ENCODE peak calls at places on chromosomes 5 and 9, in five cellular contexts. D is ovary; G is naive thymus-derived CD4-positive, alpha-beta T cell; Q is iPS DF 6.9; L is fibroblast of lung. C is an unnamed sample. For H3K4me1 and H3K27me3, the result is how much of the 10 kb centered on the place peaks cover.

GRCh38 chr5:170389250-170389902 is at the start of gene KCNMB1:
- DNase-seq in D (no peak), G (no peak), Q (no peak), L (no peak), C (no peak)

GRCh38 chr5:3671366-3671765 is 75.7 kb downstream of the IRX1 start:
- DNase-seq in D (no peak), G (no peak), Q (no peak), L (no peak), C (no peak)

GRCh38 chr9:4167040-4167671 is 132.7 kb downstream of the GLIS3 start:
- DNase-seq in D (no peak), G (no peak), Q (no peak), L (peak), C (no peak)

GRCh38 chr9:129458663-129459549 is 162.0 kb downstream of the C9orf50 start:
- DNase-seq in D (peak), G (peak), Q (no peak), L (no peak), C (no peak)

GRCh38 chr9:124256517-124257069 is 1.2 kb upstream of the NEK6 start:
- DNase-seq in D (no peak), G (no peak), Q (no peak), L (peak), C (peak)

GRCh38 chr5:153147891-153148623 is 342.4 kb upstream of the GRIA1 start:
- DNase-seq in D (no peak), G (no peak), Q (peak), L (peak), C (no peak)

GRCh38 chr9:122223435-122223834 is 5.3 kb downstream of the LHX6 start:
- DNase-seq in D (no peak), G (no peak), Q (no peak), L (no peak), C (no peak)

GRCh38 chr9:28056006-28056405 is 482.7 kb upstream of the C9orf72 start:
- DNase-seq in D (no peak), G (no peak), Q (no peak), L (no peak), C (no peak)

GRCh38 chr5:65722575-65723424 is 795 bp downstream of the NLN start:
- DNase-seq in D (peak), G (no peak), Q (no peak), L (peak), C (peak)

GRCh38 chr9:115633099-115633498 is 515.1 kb upstream of the TNC start:
- DNase-seq in D (no peak), G (no peak), Q (no peak), L (peak), C (no peak)

GRCh38 chr5:172868924-172869565 is 35.0 kb downstream of the ERGIC1 start:
- DNase-seq in D (peak), G (no peak), Q (no peak), L (peak), C (peak)

GRCh38 chr5:1006656-1007071 is 1.9 kb upstream of the NKD2 start:
- DNase-seq in D (peak), G (peak), Q (no peak), L (no peak), C (no peak)

GRCh38 chr5:98750693-98751092 is 22.8 kb upstream of the RGMB start:
- DNase-seq in D (no peak), G (no peak), Q (no peak), L (no peak), C (peak)

GRCh38 chr5:178651046-178651810 is 24.4 kb upstream of the CLK4 start:
- DNase-seq in D (no peak), G (no peak), Q (no peak), L (peak), C (no peak)

GRCh38 chr5:7017004-7017770 is 304.0 kb downstream of the TENT4A start:
- DNase-seq in D (no peak), G (no peak), Q (no peak), L (no peak), C (no peak)

GRCh38 chr5:179306191-179307005 is 38.9 kb downstream of the ADAMTS2 start:
- DNase-seq in D (no peak), G (no peak), Q (no peak), L (no peak), C (no peak)

GRCh38 chr5:52504584-52505240 is 283.0 kb upstream of the ITGA1 start:
- DNase-seq in D (no peak), G (no peak), Q (no peak), L (no peak), C (no peak)

GRCh38 chr9:32394381-32395049 is 10.1 kb downstream of the ACO1 start:
- DNase-seq in D (no peak), G (no peak), Q (no peak), L (peak), C (peak)

GRCh38 chr9:81861644-81862043 is 66.6 kb upstream of the SPATA31D4 start:
- DNase-seq in D (no peak), G (no peak), Q (no peak), L (peak), C (no peak)

GRCh38 chr5:157670662-157671591 is at the start of gene C5orf52:
- DNase-seq in D (peak), G (peak), Q (no peak), L (peak), C (peak)

GRCh38 chr5:38556599-38557308 is at the start of gene LIFR:
- DNase-seq in D (peak), G (peak), Q (no peak), L (peak), C (peak)

DNA sequence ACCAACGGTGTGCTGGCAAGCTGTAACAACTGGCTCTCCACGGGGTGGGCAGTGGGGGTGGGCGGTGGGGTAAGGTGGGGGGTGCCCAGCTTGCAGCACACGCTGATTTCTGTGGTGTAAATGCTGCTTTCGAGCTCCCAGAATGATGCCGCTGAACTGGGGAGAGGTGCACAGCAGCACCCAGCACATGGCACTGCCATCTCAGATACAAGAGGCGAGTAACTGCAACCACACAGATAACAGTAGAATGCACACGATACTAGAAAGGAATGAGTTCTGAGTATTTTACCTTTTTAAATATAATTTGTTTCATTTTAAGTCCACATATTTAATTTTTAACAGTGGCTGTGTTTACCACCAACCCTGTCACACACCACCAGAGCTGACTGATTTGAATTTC is 87.9 kb downstream of the SEMA4D start:
- DNase-seq in D (no peak), G (no peak), Q (no peak), L (no peak), C (no peak)
- H3K4me1 ChIP-seq in D (under half), G (half or more), Q (under half), L (under half), C (under half)

DNA sequence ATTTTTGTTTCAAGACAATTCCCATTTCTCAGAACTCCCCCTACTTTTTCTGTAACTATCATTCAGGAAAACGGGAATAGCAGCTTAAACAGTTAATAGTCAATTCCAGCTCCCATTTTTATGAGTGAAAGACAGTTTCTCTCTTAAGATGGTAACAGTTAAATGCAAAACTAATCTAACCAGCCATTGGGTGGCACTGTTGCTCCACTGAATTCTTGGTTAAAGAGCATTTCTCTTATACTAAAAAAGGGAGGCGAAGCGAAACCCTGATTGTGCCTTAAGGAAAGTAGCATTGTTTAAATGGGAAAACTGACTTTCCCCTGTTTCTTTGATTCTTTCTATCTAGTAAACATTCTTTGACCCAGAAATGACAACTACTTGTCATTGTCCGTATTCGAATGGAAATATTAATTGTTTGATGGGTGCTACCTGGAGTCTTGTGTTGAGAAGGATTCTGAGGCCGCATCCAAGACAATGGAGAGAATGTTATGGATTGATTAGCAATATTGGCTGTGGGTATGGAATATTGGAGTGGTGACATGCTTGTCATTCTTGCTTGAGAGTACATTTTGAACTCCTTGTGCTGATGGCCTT is 507.8 kb downstream of the MAT2B start:
- DNase-seq in D (peak), G (peak), Q (peak), L (peak), C (peak)
- H3K27ac ChIP-seq in D (no peak), G (no peak), Q (no peak), L (no peak), C (peak)

GRCh38 chr5:176740131-176740701 is 70.1 kb upstream of the UNC5A start:
- DNase-seq in D (no peak), G (peak), Q (no peak), L (no peak), C (no peak)
- H3K27me3 ChIP-seq in D (under half), G (under half), Q (under half), L (half or more), C (under half)

DNA sequence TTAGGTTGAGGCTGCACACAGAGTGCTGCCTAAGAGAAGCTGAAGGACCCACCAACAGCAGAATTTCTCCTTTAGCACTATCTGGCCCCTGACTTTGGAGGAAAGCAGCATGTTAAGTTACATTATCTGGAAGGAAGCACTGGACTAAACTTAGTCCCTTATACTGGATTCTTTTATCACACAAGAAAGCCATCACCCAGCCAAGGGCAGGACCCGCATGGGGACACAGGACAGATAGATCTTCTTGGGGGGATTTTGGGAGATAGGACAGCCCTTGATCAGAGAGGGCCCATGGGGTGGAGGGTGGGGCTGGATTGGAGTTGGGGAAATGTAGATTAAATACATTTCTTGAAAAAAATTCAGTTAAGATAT is 14.4 kb downstream of the ANKRD33B start:
- DNase-seq in D (no peak), G (peak), Q (no peak), L (no peak), C (no peak)
- H3K4me1 ChIP-seq in D (under half), G (under half), Q (under half), L (under half), C (under half)

GRCh38 chr9:133836001-133836758 is 98.0 kb upstream of the SARDH start:
- DNase-seq in D (no peak), G (no peak), Q (no peak), L (no peak), C (no peak)
- H3K27ac ChIP-seq in D (no peak), G (no peak), Q (no peak), L (no peak), C (no peak)

GRCh38 chr5:132776932-132777208 is 169 bp downstream of the SEPTIN8 start:
- DNase-seq in D (no peak), G (peak), Q (no peak), L (no peak), C (no peak)
- H3K27me3 ChIP-seq in D (under half), G (under half), Q (under half), L (under half), C (under half)

GRCh38 chr5:159207616-159208507 is 1.5 kb downstream of the RNF145 start:
- DNase-seq in D (peak), G (peak), Q (no peak), L (peak), C (peak)

GRCh38 chr5:159206368-159206767 is 3.0 kb downstream of the RNF145 start:
- DNase-seq in D (no peak), G (no peak), Q (no peak), L (no peak), C (peak)

GRCh38 chr5:159207222-159207615 is 2.1 kb downstream of the RNF145 start:
- DNase-seq in D (no peak), G (no peak), Q (no peak), L (no peak), C (no peak)

GRCh38 chr5:159208508-159209437 is 580 bp downstream of the RNF145 start:
- DNase-seq in D (peak), G (peak), Q (no peak), L (peak), C (peak)

GRCh38 chr5:159206818-159207217 is 2.5 kb downstream of the RNF145 start:
- DNase-seq in D (no peak), G (no peak), Q (no peak), L (peak), C (peak)
- H3K4me1 ChIP-seq in D (under half), G (under half), Q (under half), L (under half), C (under half)

DNA sequence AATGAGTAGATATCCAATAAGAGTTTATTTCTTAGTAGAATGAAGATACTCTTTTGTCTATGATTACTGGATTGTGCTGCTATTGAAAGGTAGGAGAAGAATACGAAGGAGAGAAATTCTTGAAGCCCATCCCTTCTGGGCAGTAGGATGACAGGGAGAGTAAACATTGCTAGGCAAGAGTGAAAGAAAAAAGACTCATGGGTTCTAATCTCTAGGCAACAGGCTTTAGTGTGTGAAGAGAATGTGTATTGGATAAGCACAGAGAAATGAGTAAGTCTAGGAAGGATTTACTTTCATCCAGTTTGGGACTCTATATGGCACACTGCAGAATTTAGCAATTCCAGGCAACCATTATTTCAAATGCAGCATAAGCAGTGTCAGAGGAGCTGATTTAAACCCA is 216.0 kb downstream of the GABRG2 start:
- DNase-seq in D (no peak), G (no peak), Q (no peak), L (no peak), C (no peak)
- H3K27ac ChIP-seq in D (no peak), G (no peak), Q (no peak), L (no peak), C (no peak)

GRCh38 chr5:83387041-83387440 is 84.5 kb upstream of the VCAN start:
- DNase-seq in D (no peak), G (no peak), Q (no peak), L (no peak), C (no peak)

GRCh38 chr5:83388608-83389007 is 82.9 kb upstream of the VCAN start:
- DNase-seq in D (no peak), G (no peak), Q (no peak), L (peak), C (no peak)

DNA sequence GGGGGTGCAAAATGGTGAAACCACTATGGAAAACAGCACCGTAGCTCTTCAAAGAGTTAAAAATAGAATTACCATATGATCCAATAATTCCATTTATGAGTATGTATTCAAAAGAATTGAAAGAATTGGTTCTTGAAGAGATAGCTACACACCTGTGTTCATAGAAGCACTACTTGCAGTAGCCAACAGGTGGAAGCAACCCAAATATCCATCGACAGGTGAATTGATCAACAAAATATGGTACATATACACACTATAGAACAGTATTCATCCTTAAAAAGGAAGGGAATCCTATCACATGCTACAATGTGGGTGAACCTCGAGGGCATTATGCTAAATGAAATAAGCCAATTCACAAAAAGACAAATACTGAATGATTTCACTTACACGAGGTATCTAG is 85.7 kb upstream of the VCAN start:
- DNase-seq in D (no peak), G (no peak), Q (no peak), L (no peak), C (no peak)
- H3K27me3 ChIP-seq in D (under half), G (under half), Q (under half), L (under half), C (under half)

DNA sequence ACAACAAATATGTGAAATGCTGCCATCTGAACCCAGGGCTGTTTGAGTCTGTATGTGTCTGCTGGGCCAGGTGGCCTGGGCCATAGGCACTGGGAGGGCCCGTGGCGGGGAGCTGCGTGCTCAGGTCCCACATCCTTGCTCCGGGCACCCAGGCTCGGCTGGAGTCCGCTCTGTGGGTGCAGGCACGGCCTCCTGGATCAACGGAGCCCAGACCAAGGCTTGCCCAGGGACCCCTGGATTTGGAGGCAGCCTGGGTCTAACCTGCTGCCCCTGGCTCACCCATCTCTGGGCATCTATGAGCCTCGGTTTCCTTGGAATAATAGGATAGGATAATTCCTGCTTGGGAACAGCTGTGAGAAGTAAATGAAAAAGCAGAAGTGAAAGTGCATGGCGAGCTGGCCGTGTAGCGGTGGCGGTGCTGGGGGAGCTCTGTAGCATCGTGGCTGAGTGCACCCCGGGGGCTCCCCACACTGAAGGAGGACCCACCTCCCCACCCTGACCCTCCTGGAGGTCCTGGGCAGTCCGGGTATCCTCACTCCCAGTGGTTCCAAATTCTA is 1.2 kb downstream of the CDHR2 start:
- DNase-seq in D (no peak), G (no peak), Q (no peak), L (no peak), C (no peak)
- H3K4me1 ChIP-seq in D (under half), G (under half), Q (under half), L (under half), C (under half)